ENCODE peak calls at places on chromosome 22, in five cellular contexts. N is MCF 10A, K is MV-4-11, E is NCI-H1417, C is dermis microvascular lymphatic vessel endothelial cell. Y is an unnamed sample.

GRCh38 chr22:44261164-44261860 is 51.4 kb downstream of the SHISAL1 start:
- DNase-seq in N (no peak), K (no peak), E (no peak), C (no peak), Y (no peak)

GRCh38 chr22:23697031-23697970 is 6.5 kb downstream of the RGL4 start:
- DNase-seq in N (no peak), K (no peak), E (no peak), C (no peak), Y (no peak)

GRCh38 chr22:25698461-25698860 is 43.5 kb upstream of the MYO18B start:
- DNase-seq in N (no peak), K (no peak), E (no peak), C (no peak), Y (no peak)

GRCh38 chr22:29268511-29269229 is 602 bp downstream of the EWSR1 start:
- DNase-seq in N (peak), K (peak), E (peak), C (peak), Y (no peak)

GRCh38 chr22:19120829-19121630 is 1.2 kb downstream of the DGCR2 start:
- DNase-seq in N (peak), K (no peak), E (no peak), C (peak), Y (no peak)

GRCh38 chr22:30701872-30702271 is 7.2 kb downstream of the OSBP2 start:
- DNase-seq in N (peak), K (no peak), E (no peak), C (peak), Y (no peak)

GRCh38 chr22:43313497-43314474 is 29.4 kb downstream of the SCUBE1 start:
- DNase-seq in N (no peak), K (peak), E (peak), C (no peak), Y (no peak)

GRCh38 chr22:23369054-23369685 is 188.9 kb downstream of the BCR start:
- DNase-seq in N (no peak), K (no peak), E (no peak), C (no peak), Y (no peak)

GRCh38 chr22:20061481-20061861 is 18.6 kb upstream of the DGCR8 start:
- DNase-seq in N (peak), K (no peak), E (no peak), C (peak), Y (no peak)

GRCh38 chr22:26554956-26555355 is 35.0 kb downstream of the TPST2 start:
- DNase-seq in N (no peak), K (no peak), E (no peak), C (no peak), Y (no peak)

GRCh38 chr22:46791201-46791731 is 28.8 kb downstream of the TBC1D22A start:
- DNase-seq in N (peak), K (peak), E (no peak), C (peak), Y (no peak)

GRCh38 chr22:24433868-24434471 is 6.6 kb downstream of the ADORA2A start:
- DNase-seq in N (peak), K (peak), E (no peak), C (peak), Y (peak)

GRCh38 chr22:46569055-46569847 is 31.8 kb upstream of the CELSR1 start:
- DNase-seq in N (no peak), K (no peak), E (no peak), C (no peak), Y (no peak)

GRCh38 chr22:45224988-45225731 is 15.5 kb downstream of the KIAA0930 start:
- DNase-seq in N (no peak), K (no peak), E (no peak), C (no peak), Y (no peak)

GRCh38 chr22:42869888-42870480 is 12.9 kb upstream of the ARFGAP3 start:
- DNase-seq in N (no peak), K (no peak), E (no peak), C (no peak), Y (no peak)

GRCh38 chr22:36136475-36136874 is 24.1 kb downstream of the APOL3 start:
- DNase-seq in N (peak), K (no peak), E (no peak), C (no peak), Y (no peak)

GRCh38 chr22:41983516-41983915 is 14.3 kb downstream of the SEPTIN3 start:
- DNase-seq in N (peak), K (peak), E (no peak), C (no peak), Y (peak)

GRCh38 chr22:30040499-30041055 is 39.7 kb upstream of the HORMAD2 start:
- DNase-seq in N (no peak), K (peak), E (no peak), C (no peak), Y (no peak)

GRCh38 chr22:17501679-17502285 is 61.5 kb upstream of the SLC25A18 start:
- DNase-seq in N (peak), K (peak), E (peak), C (peak), Y (peak)

GRCh38 chr22:32625985-32626384 is 151.4 kb downstream of the FBXO7 start:
- DNase-seq in N (no peak), K (no peak), E (no peak), C (no peak), Y (no peak)

Y was measured in GF-D8.